ENCODE peak calls at places on chromosomes 2 and 18, in ten cellular contexts. G, W, L, X, O, C, E, Y, M and N are unnamed samples.
A peak's percentile ranks its signal among the peaks of the same experiment; 100 is the strongest.

GRCh38 chr2:218631837-218632236 is 24.1 kb downstream of the PLCD4 start:
- DNase-seq in G (no peak), W (no peak), L (no peak), X (no peak), O (no peak), C (no peak), E (no peak), Y (no peak), M (no peak), N (no peak)

GRCh38 chr18:44884446-44884845 is 203.8 kb downstream of the SETBP1 start:
- DNase-seq in G (no peak), W (no peak), L (no peak), X (no peak), O (no peak), C (no peak), E (no peak), Y (no peak), M (no peak), N (no peak)

GRCh38 chr18:9808530-9809241 is 77.1 kb upstream of the TXNDC2 start:
- DNase-seq in G (no peak), W (no peak), L (peak; percentile 68), X (no peak), O (no peak), C (no peak), E (no peak), Y (no peak), M (peak; percentile 59), N (peak; percentile 62)

GRCh38 chr18:79571221-79572092 is 108.1 kb upstream of the CTDP1 start:
- DNase-seq in G (peak; percentile 57), W (no peak), L (no peak), X (no peak), O (no peak), C (no peak), E (no peak), Y (no peak), M (peak; percentile 16), N (no peak)

GRCh38 chr2:42906557-42907380 is 114.4 kb upstream of the HAAO start:
- DNase-seq in G (peak; percentile 86), W (no peak), L (peak; percentile 36), X (peak; percentile 74), O (no peak), C (no peak), E (no peak), Y (no peak), M (peak; percentile 47), N (peak; percentile 55)

GRCh38 chr2:196263181-196263747 is 91.9 kb upstream of the STK17B start:
- DNase-seq in G (no peak), W (no peak), L (no peak), X (peak; percentile 52), O (peak; percentile 36), C (no peak), E (peak; percentile 58), Y (peak; percentile 42), M (no peak), N (no peak)

GRCh38 chr2:231162036-231162345 is 36.4 kb upstream of the ARMC9 start:
- DNase-seq in G (peak; percentile 75), W (no peak), L (no peak), X (peak; percentile 97), O (no peak), C (no peak), E (no peak), Y (no peak), M (no peak), N (no peak)

GRCh38 chr2:39547811-39548719 is 111.0 kb upstream of the MAP4K3 start:
- DNase-seq in G (no peak), W (no peak), L (no peak), X (peak; percentile 89), O (no peak), C (no peak), E (no peak), Y (no peak), M (no peak), N (no peak)

GRCh38 chr2:236755278-236755840 is 185.7 kb downstream of the ACKR3 start:
- DNase-seq in G (no peak), W (no peak), L (no peak), X (no peak), O (no peak), C (no peak), E (no peak), Y (no peak), M (no peak), N (no peak)

GRCh38 chr2:226674123-226674522 is 125.5 kb downstream of the IRS1 start:
- DNase-seq in G (no peak), W (no peak), L (no peak), X (no peak), O (no peak), C (no peak), E (no peak), Y (no peak), M (no peak), N (no peak)

GRCh38 chr2:239970004-239970623 is 55.0 kb downstream of the NDUFA10 start:
- DNase-seq in G (no peak), W (no peak), L (no peak), X (no peak), O (no peak), C (no peak), E (no peak), Y (no peak), M (no peak), N (no peak)

GRCh38 chr2:71609029-71609428 is 155.7 kb downstream of the DYSF start:
- DNase-seq in G (peak; percentile 58), W (no peak), L (peak; percentile 3), X (no peak), O (no peak), C (no peak), E (peak; percentile 9), Y (no peak), M (peak; percentile 23), N (no peak)

GRCh38 chr2:186862869-186863709 is 14.1 kb upstream of the ZSWIM2 start:
- DNase-seq in G (peak; percentile 25), W (no peak), L (no peak), X (peak; percentile 29), O (no peak), C (peak; percentile 35), E (no peak), Y (no peak), M (no peak), N (peak; percentile 32)

GRCh38 chr2:120398051-120398960 is 52.4 kb downstream of the INHBB start:
- DNase-seq in G (peak; percentile 95), W (no peak), L (no peak), X (peak; percentile 81), O (no peak), C (no peak), E (no peak), Y (no peak), M (peak; percentile 22), N (no peak)

GRCh38 chr2:127932199-127932877 is 46.6 kb upstream of the AMMECR1L start:
- DNase-seq in G (peak; percentile 76), W (no peak), L (no peak), X (peak; percentile 90), O (no peak), C (no peak), E (no peak), Y (no peak), M (no peak), N (no peak)

GRCh38 chr2:239267411-239267941 is 133.3 kb downstream of the HDAC4 start:
- DNase-seq in G (peak; percentile 97), W (peak; percentile 82), L (no peak), X (peak; percentile 37), O (peak; percentile 85), C (no peak), E (peak; percentile 93), Y (peak; percentile 92), M (peak; percentile 57), N (no peak)

GRCh38 chr2:86783615-86784339 is 6.9 kb downstream of the CD8A start:
- DNase-seq in G (no peak), W (no peak), L (no peak), X (no peak), O (no peak), C (no peak), E (no peak), Y (no peak), M (no peak), N (no peak)

GRCh38 chr18:36015629-36016028 is 43.1 kb downstream of the RMP24 start:
- DNase-seq in G (no peak), W (no peak), L (no peak), X (no peak), O (no peak), C (no peak), E (no peak), Y (no peak), M (no peak), N (no peak)

GRCh38 chr18:61992285-61992684 is 99.5 kb upstream of the RNF152 start:
- DNase-seq in G (peak; percentile 22), W (no peak), L (no peak), X (peak; percentile 78), O (no peak), C (no peak), E (no peak), Y (no peak), M (no peak), N (no peak)

GRCh38 chr2:230749111-230749510 is 36.5 kb downstream of the CAB39 start:
- DNase-seq in G (no peak), W (no peak), L (no peak), X (peak; percentile 4), O (no peak), C (no peak), E (no peak), Y (no peak), M (no peak), N (no peak)

GRCh38 chr2:42028571-42029148 is 19.2 kb upstream of the PKDCC start:
- DNase-seq in G (no peak), W (no peak), L (no peak), X (no peak), O (no peak), C (no peak), E (no peak), Y (no peak), M (no peak), N (no peak)

GRCh38 chr2:75571730-75572430 is 11.1 kb upstream of the EVA1A start:
- DNase-seq in G (peak; percentile 51), W (no peak), L (no peak), X (no peak), O (no peak), C (no peak), E (no peak), Y (no peak), M (no peak), N (no peak)

GRCh38 chr2:138577066-138577465 is 75.5 kb downstream of the SPOPL start:
- DNase-seq in G (no peak), W (no peak), L (no peak), X (no peak), O (no peak), C (no peak), E (no peak), Y (no peak), M (no peak), N (no peak)

GRCh38 chr18:79438581-79438980 is 42.9 kb downstream of the NFATC1 start:
- DNase-seq in G (no peak), W (no peak), L (no peak), X (no peak), O (no peak), C (no peak), E (no peak), Y (no peak), M (no peak), N (no peak)

GRCh38 chr2:3651686-3652516 is 6.1 kb upstream of the ALLC start:
- DNase-seq in G (peak; percentile 96), W (peak; percentile 31), L (peak; percentile 80), X (no peak), O (peak; percentile 39), C (peak; percentile 98), E (peak; percentile 75), Y (peak; percentile 40), M (peak; percentile 83), N (peak; percentile 86)

GRCh38 chr2:54457326-54458023 is 1.3 kb downstream of the SPTBN1 start:
- DNase-seq in G (peak; percentile 83), W (no peak), L (peak; percentile 69), X (no peak), O (no peak), C (peak; percentile 66), E (no peak), Y (no peak), M (peak; percentile 67), N (peak; percentile 27)

GRCh38 chr2:37167636-37168182 is 10.9 kb upstream of the EIF2AK2 start:
- DNase-seq in G (peak; percentile 78), W (no peak), L (no peak), X (no peak), O (no peak), C (no peak), E (no peak), Y (no peak), M (no peak), N (no peak)